ENCODE peak calls at places on chromosomes 11 and 22, in six cellular contexts. I is BJ; G is activated T-cell treated with anti-CD3 and anti-CD28 coated beads, Interleukin-2, amount 50 U/mL, for 1 hour; W is activated CD8-positive, alpha-beta T cell treated with anti-CD3 and anti-CD28 coated beads for 36 hours; Q is effector CD4-positive, alpha-beta T cell; U is activated T-helper 1 cell treated with anti-CD3 and anti-CD28 coated beads, Interleukin-2, amount 50 U/mL, for 16 hours. N is an unnamed sample.

GRCh38 chr22:49100764-49101163 is 726.9 kb downstream of the BRD1 start:
- DNase-seq in I (no peak), G (no peak), W (no peak), Q (no peak), U (no peak), N (no peak)

GRCh38 chr22:49975543-49976389 is 15.2 kb downstream of the PIM3 start:
- DNase-seq in I (no peak), G (peak; percentile 50), W (peak; percentile 80), Q (peak; percentile 3), U (peak; percentile 30), N (no peak)

GRCh38 chr22:42610211-42610610 is 4.5 kb downstream of the POLDIP3 start:
- DNase-seq in I (no peak), G (no peak), W (no peak), Q (no peak), U (no peak), N (no peak)

GRCh38 chr11:114604179-114604813 is 8.7 kb upstream of the NXPE4 start:
- DNase-seq in I (no peak), G (no peak), W (no peak), Q (no peak), U (no peak), N (no peak)

GRCh38 chr11:1532606-1533341 is 39.3 kb downstream of the DUSP8 start:
- DNase-seq in I (no peak), G (no peak), W (no peak), Q (no peak), U (no peak), N (no peak)

GRCh38 chr22:45504703-45505341 is 2.1 kb downstream of the FBLN1 start:
- DNase-seq in I (no peak), G (no peak), W (peak; percentile 8), Q (no peak), U (no peak), N (no peak)

GRCh38 chr22:26646158-26646557 is 11.2 kb upstream of the MIAT start:
- DNase-seq in I (no peak), G (no peak), W (no peak), Q (no peak), U (no peak), N (no peak)

GRCh38 chr22:49365910-49366309 is 461.8 kb downstream of the BRD1 start:
- DNase-seq in I (no peak), G (no peak), W (no peak), Q (no peak), U (no peak), N (no peak)

GRCh38 chr11:1755344-1756023 is 5.1 kb upstream of the IFITM10 start:
- DNase-seq in I (no peak), G (no peak), W (peak; percentile 33), Q (no peak), U (no peak), N (no peak)